ENCODE peak calls at places on chromosome X, in eight cellular contexts. X is upper lobe of left lung, A is A549, P is SK-N-SH, Z is suprapubic skin, N is sigmoid colon, L is GM12878, G is stomach. I is an unnamed sample.

GRCh38 chrX:108735087-108735679 is 1.2 kb downstream of the IRS4 start:
- DNase-seq in X (peak; percentile 46), A (peak; percentile 42), P (peak; percentile 32), Z (no peak), N (no peak), L (no peak), G (no peak), I (peak; percentile 21)

GRCh38 chrX:87425618-87426017 is 92.0 kb upstream of the KLHL4 start:
- DNase-seq in X (no peak), A (no peak), P (no peak), Z (no peak), N (no peak), L (no peak), G (no peak), I (no peak)

GRCh38 chrX:106898462-106898861 is 4.7 kb downstream of the RIPPLY1 start:
- DNase-seq in X (no peak), A (peak; percentile 74), P (peak; percentile 14), Z (no peak), N (no peak), L (peak; percentile 16), G (no peak), I (no peak)

GRCh38 chrX:2272337-2272736 is 228.4 kb downstream of the DHRSX start:
- DNase-seq in X (no peak), A (no peak), P (no peak), Z (peak; percentile 44), N (no peak), L (no peak), G (no peak), I (no peak)

GRCh38 chrX:150696264-150696789 is 3.1 kb downstream of the MTMR1 start:
- DNase-seq in X (no peak), A (no peak), P (no peak), Z (no peak), N (no peak), L (no peak), G (no peak), I (no peak)

GRCh38 chrX:119343856-119344255 is 55.3 kb upstream of the SLC25A43 start:
- DNase-seq in X (no peak), A (peak; percentile 4), P (no peak), Z (no peak), N (no peak), L (no peak), G (no peak), I (no peak)

GRCh38 chrX:1440506-1440905 is 12.2 kb downstream of the ASMTL start:
- DNase-seq in X (no peak), A (no peak), P (no peak), Z (peak; percentile 18), N (peak; percentile 38), L (no peak), G (no peak), I (no peak)

GRCh38 chrX:18755651-18756050 is 48.2 kb downstream of the PPEF1 start:
- DNase-seq in X (no peak), A (no peak), P (no peak), Z (no peak), N (no peak), L (no peak), G (no peak), I (no peak)

GRCh38 chrX:68292471-68292870 is 140.8 kb downstream of the OPHN1 start:
- DNase-seq in X (no peak), A (no peak), P (no peak), Z (no peak), N (no peak), L (no peak), G (no peak), I (no peak)

GRCh38 chrX:131821945-131822622 is 201.0 kb upstream of the STK26 start:
- DNase-seq in X (no peak), A (peak; percentile 18), P (peak; percentile 67), Z (no peak), N (peak; percentile 90), L (peak; percentile 85), G (peak; percentile 78), I (peak; percentile 73)

GRCh38 chrX:132665676-132666075 is 176.8 kb upstream of the MBNL3 start:
- DNase-seq in X (no peak), A (no peak), P (no peak), Z (no peak), N (no peak), L (no peak), G (no peak), I (no peak)

GRCh38 chrX:40420899-40421729 is 159.7 kb upstream of the ATP6AP2 start:
- DNase-seq in X (no peak), A (peak; percentile 3), P (no peak), Z (no peak), N (no peak), L (peak; percentile 63), G (no peak), I (no peak)

GRCh38 chrX:22430701-22431100 is 158.0 kb downstream of the CBLL2 start:
- DNase-seq in X (no peak), A (no peak), P (no peak), Z (no peak), N (no peak), L (no peak), G (no peak), I (no peak)

GRCh38 chrX:113001836-113002235 is 161.2 kb upstream of the AMOT start:
- DNase-seq in X (no peak), A (peak; percentile 6), P (no peak), Z (no peak), N (no peak), L (no peak), G (no peak), I (no peak)

GRCh38 chrX:39519566-39520301 is 578.0 kb downstream of the BCOR start:
- DNase-seq in X (no peak), A (no peak), P (no peak), Z (no peak), N (no peak), L (no peak), G (no peak), I (no peak)

GRCh38 chrX:105260291-105261043 is 40.0 kb upstream of the TEX13A start:
- DNase-seq in X (no peak), A (no peak), P (peak; percentile 0), Z (no peak), N (no peak), L (no peak), G (no peak), I (no peak)

GRCh38 chrX:115539841-115540240 is 21.1 kb upstream of the PLS3 start:
- DNase-seq in X (no peak), A (no peak), P (no peak), Z (no peak), N (no peak), L (no peak), G (no peak), I (no peak)

GRCh38 chrX:52424658-52425057 is 55.8 kb downstream of the XAGE2 start:
- DNase-seq in X (no peak), A (peak; percentile 4), P (no peak), Z (no peak), N (no peak), L (no peak), G (no peak), I (no peak)

GRCh38 chrX:100410901-100411801 is 1.1 kb upstream of the PCDH19 start:
- DNase-seq in X (peak; percentile 55), A (no peak), P (peak; percentile 33), Z (no peak), N (peak; percentile 63), L (no peak), G (no peak), I (no peak)

GRCh38 chrX:111641969-111642368 is 39.0 kb upstream of the ALG13 start:
- DNase-seq in X (no peak), A (no peak), P (no peak), Z (no peak), N (no peak), L (no peak), G (no peak), I (no peak)

GRCh38 chrX:64853424-64853823 is 122.8 kb downstream of the ZC4H2 start:
- DNase-seq in X (no peak), A (no peak), P (no peak), Z (no peak), N (no peak), L (no peak), G (no peak), I (no peak)

GRCh38 chrX:302975-303374 is 15.6 kb downstream of the GTPBP6 start:
- DNase-seq in X (no peak), A (no peak), P (no peak), Z (no peak), N (no peak), L (no peak), G (no peak), I (no peak)
- TF ChIP-seq EP300 in X (no peak), A (no peak), P (no peak), Z (no peak), N (no peak), L (no peak), G (no peak), I (no peak)

GRCh38 chrX:153927936-153928760 is 2.1 kb upstream of the ARHGAP4 start:
- DNase-seq in X (peak; percentile 98), A (peak; percentile 99), P (peak; percentile 97), Z (peak; percentile 95), N (peak; percentile 98), L (peak; percentile 91), G (peak; percentile 96), I (peak; percentile 96)
- H3K27ac ChIP-seq in X (peak overlapping the region; percentile 94), A (peak overlapping the region; percentile 96), P (peak overlapping the region; percentile 97), Z (peak overlapping the region; percentile 90), N (peak overlapping the region; percentile 96), L (peak overlapping the region; percentile 98), G (peak overlapping the region; percentile 95), I (peak overlapping the region; percentile 64)

DNA sequence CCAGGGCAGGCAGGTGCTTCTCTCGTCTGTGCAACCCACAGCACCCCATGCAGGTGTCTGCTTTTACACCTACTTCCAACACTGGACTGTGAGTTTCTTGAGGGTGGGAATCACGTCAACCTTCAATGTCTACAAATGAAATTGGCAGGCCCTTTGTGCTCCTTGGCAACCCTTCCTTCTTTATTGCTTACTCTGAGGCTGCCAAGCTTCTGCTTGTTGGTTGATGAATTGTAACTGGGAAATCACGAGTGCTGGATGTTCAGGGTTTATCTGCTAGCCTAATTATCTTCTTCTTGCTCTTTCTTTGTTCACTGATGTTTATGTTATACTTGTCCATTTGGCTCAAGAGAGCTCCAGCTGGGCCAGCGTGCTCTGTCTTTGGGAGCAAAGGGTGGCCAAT is 2.5 kb upstream of the DGAT2L6 start:
- DNase-seq in X (no peak), A (no peak), P (no peak), Z (no peak), N (no peak), L (no peak), G (no peak), I (no peak)
- TF ChIP-seq EP300 in X (no peak), A (no peak), P (no peak), Z (no peak), N (no peak), L (no peak), G (no peak), I (no peak)

DNA sequence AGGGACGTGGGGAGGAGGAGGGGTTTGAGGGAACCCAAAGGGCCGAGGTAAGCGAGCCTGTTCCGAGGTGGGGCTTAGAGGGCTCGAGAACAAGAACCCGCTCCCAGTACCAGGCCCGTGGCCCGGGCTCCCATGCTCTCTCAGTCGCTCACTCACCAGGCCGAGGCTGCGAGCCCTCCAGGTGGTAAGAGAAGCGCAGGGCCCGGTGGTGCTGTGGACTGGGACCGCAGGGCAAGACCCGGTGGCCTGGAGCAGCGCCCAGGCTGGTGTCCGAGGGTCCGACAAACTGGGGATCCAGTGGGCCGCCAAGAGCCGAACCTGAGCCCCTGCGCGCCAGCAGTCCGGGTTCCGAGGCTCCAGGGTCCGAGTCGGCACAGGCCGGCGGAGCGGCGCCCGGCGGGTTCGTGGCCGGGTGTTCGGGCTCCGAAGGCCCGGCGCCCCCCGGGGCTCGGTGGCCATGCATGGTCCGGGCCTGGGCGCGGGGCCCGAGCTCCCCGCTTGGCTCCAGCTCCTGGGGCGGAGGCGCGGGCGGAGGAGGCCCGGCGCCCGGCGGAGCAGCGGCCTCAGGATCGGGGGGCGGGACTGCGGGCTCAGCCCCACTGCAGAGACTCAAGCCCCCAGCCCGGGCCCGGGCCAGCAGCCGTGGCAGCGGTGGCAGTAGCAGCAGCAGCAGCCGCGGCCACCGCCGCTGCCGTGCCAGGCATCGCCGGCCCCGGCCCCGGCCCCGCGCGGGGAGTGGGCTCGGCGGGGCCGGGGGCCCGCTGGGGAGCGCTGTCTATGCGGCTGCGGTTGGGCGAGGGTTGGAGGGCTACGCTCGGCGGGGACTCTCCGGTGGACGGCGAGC is 842 bp downstream of the FGD1 start:
- DNase-seq in X (peak; percentile 73), A (peak; percentile 20), P (peak; percentile 73), Z (no peak), N (no peak), L (no peak), G (peak; percentile 31), I (no peak)
- H3K27ac ChIP-seq in X (peak overlapping the region; percentile 35), A (peak overlapping the region; percentile 95), P (peak overlapping the region; percentile 72), Z (peak overlapping the region; percentile 59), N (peak overlapping the region; percentile 78), L (no peak overlapping the region), G (peak overlapping the region; percentile 82), I (peak overlapping the region; percentile 78)